ENCODE peak calls at places on chromosomes 2 and 18, in five cellular contexts. Y is hepatocyte, V is HCT116, G is PC-9, K is OCI-LY7. P is an unnamed sample. For H4K20me1 and H3K9me2, the result is how much of the 10 kb centered on the place peaks cover.

GRCh38 chr2:106885981-106886915 is at the start of gene ST6GAL2:
- DNase-seq in Y (peak), G (no peak), V (no peak), K (no peak), P (no peak)

GRCh38 chr18:66999003-66999402 is 395.1 kb upstream of the CDH19 start:
- DNase-seq in G (no peak), K (no peak), Y (no peak), V (no peak), P (no peak)

GRCh38 chr18:41621177-41621576 is 333.9 kb upstream of the PIK3C3 start:
- DNase-seq in K (no peak), Y (no peak), V (no peak), G (no peak), P (no peak)

GRCh38 chr2:119693967-119694366 is 15.0 kb downstream of the TMEM177 start:
- DNase-seq in Y (no peak), K (no peak), V (no peak), G (no peak), P (no peak)

GRCh38 chr18:62637807-62638687 is 77.3 kb upstream of the PHLPP1 start:
- DNase-seq in Y (no peak), K (peak), V (peak), G (no peak), P (peak)

GRCh38 chr2:422676-423435 is 135.0 kb upstream of the ALKAL2 start:
- DNase-seq in K (no peak), Y (no peak), G (no peak), V (no peak), P (no peak)

GRCh38 chr2:212360068-212360460 is 178.5 kb downstream of the ERBB4 start:
- DNase-seq in V (no peak), G (no peak), Y (no peak), K (no peak), P (no peak)

GRCh38 chr2:234107861-234108260 is 57.4 kb downstream of the SPP2 start:
- DNase-seq in V (no peak), K (no peak), G (no peak), Y (no peak), P (no peak)

GRCh38 chr2:34547900-34548299 is 948.8 kb upstream of the FAM98A start:
- DNase-seq in G (no peak), Y (no peak), V (no peak), K (no peak), P (no peak)

GRCh38 chr2:69685321-69686048 is 41.9 kb upstream of the AAK1 start:
- DNase-seq in G (no peak), K (no peak), Y (peak), V (no peak), P (no peak)

GRCh38 chr2:127083819-127084503 is 23.0 kb downstream of the BIN1 start:
- DNase-seq in V (no peak), K (no peak), G (peak), Y (peak), P (no peak)

GRCh38 chr2:70440621-70441020 is 113.0 kb downstream of the TGFA start:
- DNase-seq in Y (no peak), K (no peak), V (no peak), G (no peak), P (no peak)

GRCh38 chr2:37301408-37301807 is 23.2 kb downstream of the PRKD3 start:
- DNase-seq in K (no peak), V (no peak), G (no peak), Y (no peak), P (no peak)

GRCh38 chr2:61257446-61257845 is 95.5 kb downstream of the C2orf74 start:
- DNase-seq in G (no peak), Y (no peak), K (no peak), V (no peak), P (no peak)

GRCh38 chr2:168455692-168456525 is at the start of gene CERS6:
- DNase-seq in K (no peak), V (peak), G (peak), Y (peak), P (no peak)

GRCh38 chr2:47666332-47666731 is 116.6 kb upstream of the MSH6 start:
- DNase-seq in V (no peak), G (no peak), Y (no peak), K (no peak), P (no peak)

GRCh38 chr2:85547089-85547858 is 8.3 kb downstream of the MAT2A start:
- DNase-seq in G (no peak), V (no peak), K (no peak), Y (no peak), P (peak)

GRCh38 chr2:45750484-45750883 is 99.0 kb downstream of the PRKCE start:
- DNase-seq in V (no peak), G (no peak), Y (no peak), K (no peak), P (no peak)

GRCh38 chr2:185583058-185583816 is 155.4 kb upstream of the FSIP2 start:
- DNase-seq in K (no peak), Y (no peak), V (peak), G (peak), P (no peak)

GRCh38 chr2:179701524-179702110 is 159.8 kb downstream of the ZNF385B start:
- DNase-seq in V (no peak), G (no peak), Y (peak), K (no peak), P (no peak)

GRCh38 chr2:70083344-70084156 is 3.7 kb upstream of the PCBP1 start:
- DNase-seq in Y (peak), G (peak), V (peak), K (peak), P (peak)

GRCh38 chr18:31965331-31965970 is 22.5 kb upstream of the TRAPPC8 start:
- DNase-seq in Y (no peak), K (no peak), V (no peak), G (no peak), P (no peak)

GRCh38 chr2:178844269-178844668 is 37.0 kb upstream of the TTN start:
- DNase-seq in G (no peak), V (no peak), Y (no peak), K (no peak), P (no peak)

GRCh38 chr18:34494359-34494696 is 215.8 kb upstream of the DTNA start:
- DNase-seq in V (no peak), G (no peak), Y (no peak), K (no peak), P (no peak)

GRCh38 chr2:34570266-34570872 is 971.3 kb upstream of the FAM98A start:
- DNase-seq in V (no peak), K (peak), G (no peak), Y (peak), P (peak)

GRCh38 chr18:51446571-51447210 is 249.2 kb upstream of the MEX3C start:
- DNase-seq in G (no peak), K (no peak), Y (no peak), V (no peak), P (no peak)

GRCh38 chr2:160417745-160418397 is 75.7 kb downstream of the RBMS1 start:
- DNase-seq in Y (peak), G (no peak), V (no peak), K (no peak), P (no peak)

GRCh38 chr2:192035731-192036442 is 158.8 kb downstream of the TMEFF2 start:
- DNase-seq in V (no peak), G (no peak), Y (no peak), K (no peak), P (no peak)

GRCh38 chr2:1855150-1855549 is 110.8 kb upstream of the PXDN start:
- DNase-seq in G (no peak), K (no peak), V (no peak), Y (peak), P (no peak)

GRCh38 chr2:157751462-157752058 is 122.9 kb upstream of the ACVR1C start:
- DNase-seq in Y (no peak), K (peak), G (no peak), V (no peak), P (peak)

GRCh38 chr2:27735263-27735904 is 36.1 kb upstream of the MRPL33 start:
- DNase-seq in K (no peak), Y (peak), G (peak), V (no peak), P (no peak)

GRCh38 chr2:78592547-78592946 is 433.0 kb upstream of the REG3G start:
- DNase-seq in V (no peak), K (no peak), G (no peak), Y (no peak), P (no peak)

GRCh38 chr2:148132400-148132799 is 111.5 kb downstream of the MBD5 start:
- DNase-seq in V (no peak), K (no peak), G (peak), Y (no peak), P (no peak)

GRCh38 chr2:219246559-219246958 is 1.3 kb downstream of the STK16 start:
- DNase-seq in V (no peak), Y (no peak), K (no peak), G (no peak), P (no peak)

GRCh38 chr2:113283704-113284284 is 5.1 kb upstream of the PAX8 start:
- DNase-seq in V (peak), Y (peak), G (peak), K (no peak), P (no peak)

GRCh38 chr2:240128608-240129144 is 7.4 kb downstream of the COPS9 start:
- DNase-seq in V (no peak), K (no peak), Y (no peak), G (no peak), P (no peak)

GRCh38 chr2:240129731-240130392 is 6.2 kb downstream of the COPS9 start:
- DNase-seq in Y (no peak), G (no peak), V (no peak), K (no peak), P (no peak)

GRCh38 chr2:240127911-240128607 is 8.0 kb downstream of the COPS9 start:
- DNase-seq in K (no peak), V (no peak), G (no peak), Y (no peak), P (no peak)

GRCh38 chr2:240130393-240131195 is 5.5 kb downstream of the COPS9 start:
- DNase-seq in G (no peak), Y (no peak), K (no peak), V (no peak), P (no peak)

GRCh38 chr2:240129311-240129710 is 6.8 kb downstream of the COPS9 start:
- DNase-seq in G (no peak), Y (no peak), K (no peak), V (no peak), P (no peak)
- H2AFZ ChIP-seq in G (no peak), Y (no peak), K (no peak), V (no peak), P (no peak)

GRCh38 chr2:12722445-12723316 is 5.9 kb downstream of the TRIB2 start:
- DNase-seq in G (no peak), Y (no peak), K (no peak), V (no peak), P (no peak)

GRCh38 chr2:12725238-12726187 is 8.8 kb downstream of the TRIB2 start:
- DNase-seq in V (no peak), K (peak), Y (no peak), G (no peak), P (no peak)

GRCh38 chr2:12721571-12722444 is 5.1 kb downstream of the TRIB2 start:
- DNase-seq in K (no peak), V (no peak), G (no peak), Y (no peak), P (no peak)

GRCh38 chr2:12726271-12726670 is 9.5 kb downstream of the TRIB2 start:
- DNase-seq in V (no peak), Y (no peak), G (no peak), K (no peak), P (no peak)

DNA sequence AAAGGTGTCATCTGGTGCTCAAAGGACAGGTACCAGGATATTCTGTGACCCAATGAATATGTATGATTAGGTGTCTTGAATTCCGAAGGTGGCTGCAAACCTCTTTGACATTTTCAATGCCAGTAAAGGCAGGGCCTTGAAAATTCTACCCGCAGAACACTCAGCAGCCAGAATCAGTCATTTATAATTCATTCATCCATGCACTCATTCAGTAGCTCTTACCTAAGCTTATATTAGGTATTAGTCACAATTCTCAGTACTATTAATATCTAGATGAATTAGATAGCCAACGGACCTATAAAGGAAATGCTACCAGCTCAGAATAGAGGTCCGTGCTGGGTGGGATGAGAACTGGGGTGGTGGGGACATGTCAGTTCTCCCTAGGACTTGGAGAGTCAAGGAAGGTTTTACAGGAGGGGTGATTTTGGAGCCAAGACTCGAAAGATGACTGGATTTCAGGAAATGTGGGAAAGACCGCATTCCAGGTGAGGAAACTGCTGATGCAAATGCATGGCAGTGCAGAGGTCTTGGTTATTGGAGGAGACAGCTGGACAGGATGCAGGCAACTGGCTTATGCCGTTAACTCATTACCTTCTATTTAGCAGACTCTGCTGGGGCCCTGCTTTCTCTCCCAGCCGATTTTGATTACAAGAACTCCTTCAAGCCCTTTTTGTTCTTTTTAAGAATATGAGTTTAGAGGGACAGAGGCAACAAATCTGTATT is 7.2 kb downstream of the TRIB2 start:
- DNase-seq in V (no peak), K (no peak), Y (no peak), G (no peak), P (no peak)
- H4K20me1 ChIP-seq in V (under half), K (under half), Y (under half), G (under half), P (half or more)

DNA sequence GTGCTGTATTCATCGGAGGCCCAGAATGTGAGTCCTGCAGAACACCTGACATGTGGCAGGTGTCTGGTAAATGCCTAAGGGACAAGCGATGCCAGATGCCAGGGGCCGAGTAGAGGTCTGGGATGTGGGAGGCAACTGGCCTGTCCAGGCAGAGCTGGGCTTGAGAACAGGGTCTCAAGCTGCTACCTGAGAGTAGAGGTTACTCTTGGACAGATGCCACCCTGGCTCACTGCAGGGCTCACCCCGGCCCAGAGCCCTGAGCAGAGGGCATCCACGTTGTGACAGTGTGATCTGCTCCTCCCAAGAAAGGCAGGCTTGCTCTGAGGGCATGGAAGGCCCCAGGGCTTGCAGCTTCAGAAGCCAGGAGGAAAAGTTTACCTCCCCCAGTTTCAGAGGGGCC is 692.0 kb upstream of the ID2 start:
- DNase-seq in V (no peak), G (no peak), K (no peak), Y (no peak), P (no peak)
- H3K9me2 ChIP-seq in V (under half), G (under half), K (under half), Y (under half), P (under half)

GRCh38 chr2:190858817-190859216 is 21.8 kb upstream of the GLS start:
- DNase-seq in K (no peak), Y (no peak), G (peak), V (no peak), P (peak)
- H2AFZ ChIP-seq in K (no peak), Y (no peak), G (no peak), V (no peak), P (no peak)

GRCh38 chr2:73930386-73930785 is 3.7 kb downstream of the DGUOK start:
- DNase-seq in V (no peak), Y (no peak), G (no peak), K (no peak), P (no peak)
- H4K20me1 ChIP-seq in V (under half), Y (half or more), G (half or more), K (under half), P (under half)

GRCh38 chr2:176843208-176843607 is 369.4 kb upstream of the HNRNPA3 start:
- DNase-seq in Y (no peak), V (no peak), K (no peak), G (no peak), P (no peak)
- H3K9me2 ChIP-seq in Y (under half), V (under half), K (under half), G (under half), P (under half)

GRCh38 chr2:200477667-200478121 is 32.2 kb downstream of the KCTD18 start:
- DNase-seq in G (no peak), Y (no peak), V (no peak), K (no peak), P (no peak)
- H2AFZ ChIP-seq in G (no peak), Y (no peak), V (no peak), K (no peak), P (no peak)

P was measured in Karpas-422.